ENCODE peak calls at places on chromosomes 13 and 19, in eight cellular contexts. T is stimulated activated naive CD4-positive, alpha-beta T cell; B is activated CD4-positive, alpha-beta T cell treated with anti-CD3 and anti-CD28 coated beads, Interleukin-2, amount 50 U/mL, for 24 hours; O is C1 segment of cervical spinal cord; U is D341Med; L is stimulated activated naive B cell treated with anti-CD40 and anti-IgM and Interleukin-4, amounts not matched to agents 10 μg/mL and 1 μg/mL and 100 μg/mL, for 72 hours; P is choroid plexus epithelial cell; E is cerebellar cortex. J is an unnamed sample.

GRCh38 chr19:42081584-42082258 is 5.8 kb downstream of the ZNF574 start:
- DNase-seq in T (no peak), B (no peak), O (no peak), U (peak; percentile 56), L (no peak), P (peak; percentile 82), E (peak; percentile 74), J (no peak)

GRCh38 chr13:50910483-50910805 is 853 bp downstream of the RNASEH2B start:
- DNase-seq in T (no peak), B (no peak), O (no peak), U (no peak), L (no peak), P (peak; percentile 37), E (peak; percentile 65), J (peak; percentile 28)

GRCh38 chr19:55075366-55075998 is at the start of gene EPS8L1:
- DNase-seq in T (no peak), B (no peak), O (no peak), U (no peak), L (no peak), P (no peak), E (no peak), J (no peak)

GRCh38 chr13:108957369-108958012 is 328.1 kb downstream of the MYO16 start:
- DNase-seq in T (no peak), B (no peak), O (no peak), U (no peak), L (no peak), P (peak; percentile 95), E (no peak), J (peak; percentile 6)

GRCh38 chr19:821228-821975 is at the start of gene PLPPR3:
- DNase-seq in T (no peak), B (no peak), O (no peak), U (no peak), L (no peak), P (no peak), E (no peak), J (no peak)

GRCh38 chr19:10565028-10565566 is 713 bp downstream of the KRI1 start:
- DNase-seq in T (no peak), B (no peak), O (no peak), U (peak; percentile 83), L (peak; percentile 45), P (peak; percentile 44), E (no peak), J (peak; percentile 55)

GRCh38 chr19:14023404-14024235 is 4.3 kb upstream of the RLN3 start:
- DNase-seq in T (no peak), B (no peak), O (no peak), U (peak; percentile 43), L (no peak), P (peak; percentile 73), E (peak; percentile 57), J (no peak)

GRCh38 chr13:75178436-75178835 is 303.5 kb downstream of the TBC1D4 start:
- DNase-seq in T (no peak), B (no peak), O (no peak), U (no peak), L (no peak), P (no peak), E (no peak), J (no peak)

GRCh38 chr13:58852076-58852475 is 1220.5 kb downstream of the PCDH17 start:
- DNase-seq in T (no peak), B (no peak), O (no peak), U (no peak), L (no peak), P (peak; percentile 2), E (no peak), J (no peak)

GRCh38 chr19:15265849-15266248 is 33.6 kb upstream of the EPHX3 start:
- DNase-seq in T (no peak), B (no peak), O (peak; percentile 79), U (no peak), L (no peak), P (peak; percentile 97), E (peak; percentile 64), J (peak; percentile 80)

GRCh38 chr19:50417138-50417849 is 1.4 kb upstream of the SPIB start:
- DNase-seq in T (no peak), B (no peak), O (no peak), U (no peak), L (peak; percentile 66), P (no peak), E (no peak), J (no peak)

GRCh38 chr19:39401549-39402416 is 4.9 kb upstream of the ZFP36 start:
- DNase-seq in T (peak; percentile 79), B (no peak), O (no peak), U (no peak), L (peak; percentile 80), P (peak; percentile 83), E (peak; percentile 62), J (no peak)

GRCh38 chr13:40235160-40235796 is 431.2 kb downstream of the FOXO1 start:
- DNase-seq in T (no peak), B (no peak), O (no peak), U (no peak), L (no peak), P (no peak), E (no peak), J (no peak)

GRCh38 chr13:102703721-102704035 is 8.8 kb upstream of the METTL21C start:
- DNase-seq in T (no peak), B (no peak), O (no peak), U (no peak), L (no peak), P (no peak), E (no peak), J (no peak)

GRCh38 chr13:38688674-38689073 is 1.8 kb downstream of the FREM2 start:
- DNase-seq in T (no peak), B (no peak), O (no peak), U (no peak), L (no peak), P (no peak), E (no peak), J (no peak)

GRCh38 chr19:3125900-3126524 is 9.8 kb upstream of the GNA15 start:
- DNase-seq in T (peak; percentile 52), B (peak; percentile 65), O (no peak), U (peak; percentile 86), L (peak; percentile 47), P (peak; percentile 58), E (peak; percentile 39), J (no peak)

GRCh38 chr13:112229445-112229844 is 146.7 kb upstream of the SPACA7 start:
- DNase-seq in T (no peak), B (no peak), O (no peak), U (no peak), L (no peak), P (no peak), E (no peak), J (no peak)

J was measured in frontal cortex.